ENCODE peak calls at places on chromosomes 4 and X, in six cellular contexts. L, G, P, H, N and U are unnamed samples.

GRCh38 chrX:7266261-7266660 is 118.3 kb upstream of the PUDP start:
- DNase-seq in N (no peak), P (no peak), G (no peak), L (no peak), H (no peak), U (no peak)

GRCh38 chr4:41384992-41385391 is 128.3 kb downstream of the UCHL1 start:
- DNase-seq in P (no peak), G (no peak), L (no peak), H (no peak), N (peak), U (no peak)

GRCh38 chr4:125750399-125750798 is 435.6 kb downstream of the FAT4 start:
- DNase-seq in N (no peak), L (no peak), G (no peak), H (no peak), P (no peak), U (no peak)

GRCh38 chr4:69196209-69196965 is 18.2 kb downstream of the UGT2B11 start:
- DNase-seq in L (no peak), H (no peak), G (no peak), N (no peak), P (no peak), U (no peak)

GRCh38 chrX:140343226-140343873 is 161.5 kb downstream of the SOX3 start:
- DNase-seq in N (no peak), P (no peak), G (no peak), L (no peak), H (no peak), U (no peak)

GRCh38 chr4:76897522-76898384 is at the start of gene SOWAHB:
- DNase-seq in L (peak), H (peak), G (peak), P (peak), N (no peak), U (no peak)

GRCh38 chr4:48635980-48636379 is 144.1 kb downstream of the FRYL start:
- DNase-seq in P (no peak), H (no peak), L (no peak), N (no peak), G (no peak), U (no peak)

GRCh38 chr4:71130827-71131603 is 137.6 kb downstream of the DCK start:
- DNase-seq in G (no peak), P (no peak), L (no peak), N (no peak), H (peak), U (no peak)

GRCh38 chr4:48175328-48175727 is 41.3 kb upstream of the TXK start:
- DNase-seq in L (no peak), P (peak), H (peak), G (peak), N (no peak), U (no peak)

GRCh38 chr4:174681723-174682300 is 147.2 kb downstream of the GLRA3 start:
- DNase-seq in P (no peak), H (no peak), G (no peak), L (no peak), N (no peak), U (no peak)

GRCh38 chr4:26860922-26861433 is 337 bp downstream of the STIM2 start:
- DNase-seq in H (peak), G (peak), N (peak), L (peak), P (peak), U (no peak)

GRCh38 chr4:89161841-89162240 is 50.5 kb downstream of the TIGD2 start:
- DNase-seq in P (no peak), L (no peak), H (no peak), G (no peak), N (no peak), U (no peak)

GRCh38 chr4:41573458-41574129 is 35.6 kb downstream of the LIMCH1 start:
- DNase-seq in N (no peak), P (no peak), H (no peak), G (no peak), L (no peak), U (no peak)

GRCh38 chr4:71151054-71151453 is 157.6 kb downstream of the DCK start:
- DNase-seq in G (no peak), N (no peak), H (no peak), P (no peak), L (no peak), U (no peak)

GRCh38 chr4:87108142-87108546 is 112.3 kb downstream of the KLHL8 start:
- DNase-seq in G (no peak), H (no peak), P (no peak), N (peak), L (no peak), U (no peak)

GRCh38 chr4:4182835-4183568 is 43.7 kb downstream of the OTOP1 start:
- DNase-seq in N (peak), H (peak), L (no peak), P (peak), G (peak), U (no peak)

GRCh38 chr4:164935363-164935762 is 42.1 kb downstream of the TRIM61 start:
- DNase-seq in N (no peak), H (peak), P (peak), G (no peak), L (no peak), U (no peak)

GRCh38 chr4:141807073-141807472 is 170.7 kb downstream of the IL15 start:
- DNase-seq in P (no peak), G (no peak), H (no peak), N (no peak), L (no peak), U (no peak)

GRCh38 chr4:68373513-68373912 is 23.6 kb upstream of the YTHDC1 start:
- DNase-seq in P (peak), L (peak), N (peak), G (peak), H (peak), U (no peak)

GRCh38 chr4:88967883-88968316 is 89.1 kb downstream of the FAM13A start:
- DNase-seq in G (no peak), P (no peak), N (no peak), L (no peak), H (no peak), U (no peak)

GRCh38 chr4:56321246-56321645 is 66.0 kb downstream of the AASDH start:
- DNase-seq in P (no peak), G (no peak), H (no peak), N (no peak), L (no peak), U (no peak)

GRCh38 chr4:144683516-144683915 is 37.6 kb downstream of the HHIP start:
- DNase-seq in N (no peak), P (no peak), G (no peak), H (no peak), L (no peak), U (no peak)

GRCh38 chrX:136867096-136867491 is 13.4 kb downstream of the RBMX start:
- DNase-seq in G (no peak), H (no peak), P (no peak), L (no peak), N (no peak), U (no peak)

GRCh38 chr4:174764105-174764729 is 64.8 kb downstream of the GLRA3 start:
- DNase-seq in H (peak), N (no peak), L (no peak), G (peak), P (no peak), U (no peak)

GRCh38 chr4:93018243-93018642 is 714.5 kb downstream of the GRID2 start:
- DNase-seq in P (no peak), H (no peak), L (no peak), N (no peak), G (no peak), U (no peak)

GRCh38 chrX:31316340-31316991 is 244.6 kb upstream of the FTHL17 start:
- DNase-seq in P (no peak), N (no peak), H (no peak), L (no peak), G (no peak), U (no peak)

GRCh38 chrX:39948564-39948963 is 149.2 kb downstream of the BCOR start:
- DNase-seq in H (no peak), N (peak), P (no peak), L (no peak), G (peak), U (no peak)

GRCh38 chrX:46407036-46407752 is 138.0 kb downstream of the ZNF674 start:
- DNase-seq in H (no peak), P (no peak), N (no peak), L (no peak), G (no peak), U (no peak)

GRCh38 chr4:37573566-37573965 is 112.6 kb downstream of the RELL1 start:
- DNase-seq in G (no peak), H (no peak), L (no peak), N (no peak), P (no peak), U (no peak)

DNA sequence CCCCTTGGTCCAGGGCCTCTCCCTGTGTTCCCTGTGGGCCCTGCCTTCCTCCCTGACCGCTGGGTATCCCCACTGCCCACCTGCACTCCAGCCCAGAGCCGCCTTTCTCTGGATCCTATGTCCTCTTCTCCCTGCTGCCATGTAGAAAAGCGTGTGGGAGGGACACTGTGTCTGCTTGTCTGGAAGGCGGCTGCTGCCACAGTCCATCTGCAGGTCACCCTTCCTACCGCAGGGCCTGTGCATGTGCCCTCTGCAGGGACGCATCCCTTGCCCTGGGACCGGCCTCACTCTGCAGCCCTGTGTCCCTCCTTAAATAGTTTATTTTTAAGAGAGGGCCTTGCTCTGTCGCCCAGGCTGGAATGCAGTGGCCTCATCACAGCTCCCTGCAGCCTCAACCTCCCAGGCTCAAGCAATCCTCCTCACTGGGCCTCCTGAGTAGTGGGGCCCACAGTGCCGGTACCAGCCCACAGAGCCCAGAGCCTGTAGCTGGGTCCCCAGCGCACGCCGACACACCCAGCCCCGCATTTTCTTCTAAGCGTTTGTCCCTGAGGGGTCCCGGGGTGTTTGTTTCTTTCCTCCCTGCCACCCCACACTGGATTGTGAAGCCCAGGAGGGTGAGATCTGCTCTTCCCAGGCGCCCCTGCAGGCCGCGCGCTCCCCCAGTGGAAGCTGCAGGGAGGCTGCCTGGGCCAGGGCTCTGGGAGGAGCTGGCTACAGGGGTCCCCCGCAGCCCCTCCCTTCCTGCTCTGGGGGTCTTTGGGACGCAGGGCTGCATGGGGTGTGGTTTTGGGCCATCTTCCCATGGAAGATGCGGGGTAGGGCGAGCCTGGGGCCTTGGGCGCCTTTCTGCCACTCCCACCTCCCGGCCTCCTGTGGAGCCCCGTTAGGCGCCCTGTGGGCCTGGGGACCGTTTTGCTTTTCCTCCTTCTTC is 12.8 kb upstream of the NAT8L start:
- DNase-seq in N (peak), G (no peak), H (no peak), L (no peak), P (peak), U (no peak)
- TF ChIP-seq CTCF in N (no peak), G (peak), H (peak), L (no peak), P (no peak), U (no peak)

DNA sequence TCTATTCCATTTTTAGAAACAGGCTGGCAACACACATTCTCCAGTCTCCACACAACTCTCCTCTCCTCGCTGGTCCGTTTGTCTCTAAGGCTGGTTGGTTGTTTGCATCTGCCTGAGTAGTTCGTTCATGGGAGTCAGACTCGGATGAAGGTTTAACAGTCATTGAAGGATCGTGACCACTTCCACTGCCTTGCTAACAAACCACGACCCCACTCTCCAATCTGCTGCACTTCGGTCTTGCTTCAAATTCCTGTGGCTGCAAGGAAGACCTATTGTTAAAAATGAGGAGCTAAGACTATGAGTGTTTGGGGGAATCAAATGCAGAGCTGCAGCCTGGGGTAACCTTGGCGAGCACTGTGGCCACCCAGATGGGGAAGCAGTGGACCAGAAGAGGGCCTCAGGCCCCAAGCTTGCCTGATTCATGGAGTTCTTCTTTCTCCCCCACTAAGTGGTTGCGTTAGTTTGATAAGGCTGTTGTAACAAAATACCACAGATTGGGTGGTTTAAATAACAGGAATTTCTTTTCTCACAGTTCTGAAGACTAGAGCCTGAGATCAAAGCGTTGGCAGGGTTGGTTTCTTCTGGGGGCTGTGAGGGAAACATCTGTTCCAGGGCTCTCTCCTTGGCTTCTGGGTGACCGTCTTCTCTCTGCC is 105.6 kb upstream of the GATB start:
- DNase-seq in H (no peak), L (no peak), N (no peak), P (no peak), G (no peak), U (no peak)
- TF ChIP-seq CTCF in H (peak), L (no peak), N (no peak), P (no peak), G (no peak), U (no peak)

DNA sequence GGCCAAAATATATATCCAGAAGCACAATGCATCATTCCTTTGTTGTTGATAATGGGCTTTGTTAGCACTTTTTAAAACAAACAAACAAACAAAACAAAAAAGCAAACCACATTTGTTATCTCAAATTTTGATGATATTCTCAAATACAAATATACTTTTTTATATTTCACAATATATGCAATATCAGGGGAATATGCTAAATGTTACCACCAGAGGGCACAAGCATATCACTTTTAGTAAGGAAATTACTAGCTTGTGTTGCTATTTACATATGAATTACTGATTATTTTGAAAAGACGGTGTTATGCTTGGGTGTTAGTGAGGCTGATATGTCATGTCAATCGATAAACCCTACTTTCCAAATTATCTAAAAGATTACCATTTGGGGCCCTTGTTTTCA is 29.1 kb downstream of the RIPPLY1 start:
- DNase-seq in H (peak), N (no peak), L (no peak), P (no peak), G (peak), U (no peak)
- TF ChIP-seq CTCF in H (no peak), N (peak), L (peak), P (peak), G (peak), U (peak)

GRCh38 chrX:110418220-110418856 is 59.7 kb downstream of the RTL9 start:
- DNase-seq in L (no peak), N (peak), H (peak), P (peak), G (peak), U (no peak)
- TF ChIP-seq CTCF in L (no peak), N (peak), H (peak), P (peak), G (peak), U (no peak)

DNA sequence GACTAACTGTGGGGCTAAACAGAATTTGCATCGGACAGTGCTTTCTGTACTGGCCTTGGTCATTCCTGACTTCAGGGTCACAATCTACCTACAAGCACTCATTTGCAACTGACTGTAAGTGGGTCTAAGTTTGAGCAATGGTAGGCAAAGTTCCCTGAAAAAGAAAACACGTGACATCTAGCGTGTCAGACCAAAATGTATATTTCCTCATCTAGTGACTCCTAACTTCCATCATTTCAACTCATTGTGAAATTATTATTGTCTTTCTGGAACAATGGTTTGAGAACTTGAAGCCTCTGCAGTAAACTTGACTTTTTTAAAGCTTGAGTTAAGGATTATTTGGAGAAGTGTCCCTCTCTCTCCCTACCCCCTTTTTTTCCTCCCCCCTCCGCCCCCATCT is 113.6 kb downstream of the MID1 start:
- DNase-seq in G (no peak), L (no peak), H (no peak), N (no peak), P (no peak), U (no peak)
- TF ChIP-seq CTCF in G (no peak), L (no peak), H (no peak), N (no peak), P (no peak), U (no peak)

GRCh38 chrX:63186137-63186536 is 165.0 kb downstream of the SPIN4 start:
- DNase-seq in L (no peak), G (no peak), H (no peak), P (no peak), N (no peak), U (no peak)
- TF ChIP-seq CTCF in L (no peak), G (no peak), H (no peak), P (no peak), N (no peak), U (no peak)

GRCh38 chr4:16505726-16506125 is 279.5 kb upstream of the TAPT1 start:
- DNase-seq in L (no peak), P (peak), N (peak), H (peak), G (peak), U (no peak)
- TF ChIP-seq CTCF in L (no peak), P (peak), N (peak), H (peak), G (peak), U (no peak)

GRCh38 chr4:33722800-33723511 is 2521.4 kb downstream of the ARAP2 start:
- DNase-seq in G (no peak), N (no peak), P (no peak), L (no peak), H (no peak), U (no peak)
- TF ChIP-seq CTCF in G (peak), N (peak), P (no peak), L (no peak), H (no peak), U (no peak)

GRCh38 chr4:134645778-134646177 is 444.2 kb upstream of the PABPC4L start:
- DNase-seq in N (no peak), G (no peak), P (no peak), L (no peak), H (no peak), U (no peak)

DNA sequence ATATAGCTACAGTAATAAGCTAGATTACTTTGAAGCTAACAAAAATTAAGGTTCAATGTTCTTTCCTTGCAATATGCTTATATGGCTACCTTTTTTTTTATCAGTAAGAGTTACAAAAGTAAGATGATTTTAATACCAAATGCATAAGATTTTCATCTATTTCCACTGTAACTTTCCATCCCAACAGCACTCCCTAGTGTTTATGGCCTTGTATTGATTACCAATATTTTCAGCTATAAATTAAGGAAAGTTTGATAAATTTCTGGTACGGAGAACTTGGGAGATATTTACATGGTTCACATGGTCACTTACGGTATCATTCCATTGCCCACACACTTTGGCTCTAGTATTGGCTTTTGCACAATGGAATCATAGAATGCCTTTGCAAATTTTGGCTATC is 448.9 kb upstream of the PABPC4L start:
- DNase-seq in G (no peak), H (no peak), N (no peak), L (no peak), P (no peak), U (no peak)
- TF ChIP-seq CTCF in G (no peak), H (no peak), N (no peak), L (no peak), P (peak), U (no peak)